ENCODE peak calls at places on chromosomes 5 and 9, in four cellular contexts. One of them, this sample, is unnamed.

GRCh38 chr5:72451771-72452505 is 55.3 kb downstream of the ZNF366 start:
- DNase-seq in astrocyte of the spinal cord: peak; percentile 92
- DNase-seq in stomach: no peak
- DNase-seq in choroid plexus epithelial cell: peak; percentile 94
- DNase-seq in this sample: peak; percentile 93

GRCh38 chr5:56910123-56910951 is 941 bp downstream of the SETD9 start:
- DNase-seq in stomach: peak; percentile 44
- DNase-seq in astrocyte of the spinal cord: no peak
- DNase-seq in choroid plexus epithelial cell: no peak
- DNase-seq in this sample: peak; percentile 76

GRCh38 chr5:175718401-175719108 is 60.7 kb downstream of the HRH2 start:
- DNase-seq in astrocyte of the spinal cord: no peak
- DNase-seq in choroid plexus epithelial cell: peak; percentile 29
- DNase-seq in stomach: peak; percentile 91
- DNase-seq in this sample: peak; percentile 18

GRCh38 chr5:132428147-132428482 is 58.6 kb downstream of the SLC22A5 start:
- DNase-seq in astrocyte of the spinal cord: no peak
- DNase-seq in stomach: no peak
- DNase-seq in choroid plexus epithelial cell: no peak
- DNase-seq in this sample: no peak

GRCh38 chr5:173875189-173875588 is 13.0 kb upstream of the CPEB4 start:
- DNase-seq in stomach: no peak
- DNase-seq in choroid plexus epithelial cell: no peak
- DNase-seq in astrocyte of the spinal cord: no peak
- DNase-seq in this sample: no peak

GRCh38 chr9:111034146-111034545 is 4.1 kb downstream of the LPAR1 start:
- DNase-seq in stomach: no peak
- DNase-seq in astrocyte of the spinal cord: no peak
- DNase-seq in choroid plexus epithelial cell: no peak
- DNase-seq in this sample: no peak

GRCh38 chr5:176152191-176152932 is 85.9 kb upstream of the SIMC1 start:
- DNase-seq in choroid plexus epithelial cell: no peak
- DNase-seq in astrocyte of the spinal cord: peak; percentile 24
- DNase-seq in stomach: no peak
- DNase-seq in this sample: no peak

GRCh38 chr9:18678846-18679245 is 204.9 kb downstream of the ADAMTSL1 start:
- DNase-seq in stomach: no peak
- DNase-seq in astrocyte of the spinal cord: peak; percentile 28
- DNase-seq in choroid plexus epithelial cell: peak; percentile 43
- DNase-seq in this sample: no peak

GRCh38 chr5:3023678-3024077 is 272.2 kb upstream of the IRX2 start:
- DNase-seq in astrocyte of the spinal cord: no peak
- DNase-seq in stomach: no peak
- DNase-seq in choroid plexus epithelial cell: no peak
- DNase-seq in this sample: no peak

GRCh38 chr9:93154293-93154903 is 20.3 kb upstream of the NINJ1 start:
- DNase-seq in stomach: no peak
- DNase-seq in choroid plexus epithelial cell: peak; percentile 40
- DNase-seq in astrocyte of the spinal cord: no peak
- DNase-seq in this sample: no peak

GRCh38 chr5:116763987-116764866 is 189.6 kb upstream of the SEMA6A start:
- DNase-seq in astrocyte of the spinal cord: peak; percentile 62
- DNase-seq in stomach: no peak
- DNase-seq in choroid plexus epithelial cell: peak; percentile 64
- DNase-seq in this sample: no peak

GRCh38 chr5:8864053-8864452 is 681.8 kb downstream of the SEMA5A start:
- DNase-seq in choroid plexus epithelial cell: peak; percentile 58
- DNase-seq in stomach: no peak
- DNase-seq in astrocyte of the spinal cord: no peak
- DNase-seq in this sample: peak; percentile 27

GRCh38 chr9:38229123-38229829 is 160.2 kb upstream of the SHB start:
- DNase-seq in stomach: no peak
- DNase-seq in astrocyte of the spinal cord: no peak
- DNase-seq in choroid plexus epithelial cell: no peak
- DNase-seq in this sample: no peak

GRCh38 chr5:35316611-35317307 is 86.5 kb upstream of the PRLR start:
- DNase-seq in choroid plexus epithelial cell: no peak
- DNase-seq in astrocyte of the spinal cord: no peak
- DNase-seq in stomach: no peak
- DNase-seq in this sample: no peak

GRCh38 chr9:81825831-81826540 is 102.2 kb upstream of the SPATA31D4 start:
- DNase-seq in astrocyte of the spinal cord: no peak
- DNase-seq in choroid plexus epithelial cell: peak; percentile 23
- DNase-seq in stomach: no peak
- DNase-seq in this sample: peak; percentile 33

GRCh38 chr9:124231095-124231743 is 26.5 kb upstream of the NEK6 start:
- DNase-seq in astrocyte of the spinal cord: no peak
- DNase-seq in stomach: no peak
- DNase-seq in choroid plexus epithelial cell: no peak
- DNase-seq in this sample: no peak

GRCh38 chr5:168422431-168422830 is 63.8 kb upstream of the RARS1 start:
- DNase-seq in astrocyte of the spinal cord: no peak
- DNase-seq in choroid plexus epithelial cell: peak; percentile 40
- DNase-seq in stomach: no peak
- DNase-seq in this sample: no peak

GRCh38 chr9:70525553-70525952 is 111.1 kb upstream of the KLF9 start:
- DNase-seq in choroid plexus epithelial cell: peak; percentile 81
- DNase-seq in astrocyte of the spinal cord: no peak
- DNase-seq in stomach: no peak
- DNase-seq in this sample: peak; percentile 56

GRCh38 chr5:10563940-10564837 is at the start of gene ANKRD33B:
- DNase-seq in stomach: peak; percentile 49
- DNase-seq in astrocyte of the spinal cord: peak; percentile 66
- DNase-seq in choroid plexus epithelial cell: peak; percentile 57
- DNase-seq in this sample: peak; percentile 82

GRCh38 chr9:109230277-109230676 is 63.2 kb upstream of the FRRS1L start:
- DNase-seq in astrocyte of the spinal cord: no peak
- DNase-seq in choroid plexus epithelial cell: no peak
- DNase-seq in stomach: no peak
- DNase-seq in this sample: no peak

GRCh38 chr9:33137781-33138264 is 29.3 kb downstream of the B4GALT1 start:
- DNase-seq in choroid plexus epithelial cell: no peak
- DNase-seq in astrocyte of the spinal cord: no peak
- DNase-seq in stomach: no peak
- DNase-seq in this sample: no peak

GRCh38 chr9:5509573-5509972 is 758 bp upstream of the PDCD1LG2 start:
- DNase-seq in stomach: no peak
- DNase-seq in astrocyte of the spinal cord: peak; percentile 93
- DNase-seq in choroid plexus epithelial cell: peak; percentile 82
- DNase-seq in this sample: peak; percentile 96

GRCh38 chr9:38026021-38026809 is 42.8 kb downstream of the SHB start:
- DNase-seq in stomach: no peak
- DNase-seq in astrocyte of the spinal cord: peak; percentile 96
- DNase-seq in choroid plexus epithelial cell: peak; percentile 96
- DNase-seq in this sample: peak; percentile 97

GRCh38 chr5:54703568-54704255 is 186.2 kb downstream of the SNX18 start:
- DNase-seq in astrocyte of the spinal cord: no peak
- DNase-seq in stomach: no peak
- DNase-seq in choroid plexus epithelial cell: no peak
- DNase-seq in this sample: no peak

GRCh38 chr5:159331099-159331973 is 1.0 kb upstream of the IL12B start:
- DNase-seq in astrocyte of the spinal cord: peak; percentile 35
- DNase-seq in stomach: peak; percentile 68
- DNase-seq in choroid plexus epithelial cell: peak; percentile 56
- DNase-seq in this sample: peak; percentile 60

GRCh38 chr5:151568036-151568435 is 23.1 kb downstream of the FAT2 start:
- DNase-seq in choroid plexus epithelial cell: no peak
- DNase-seq in stomach: no peak
- DNase-seq in astrocyte of the spinal cord: no peak
- DNase-seq in this sample: no peak

GRCh38 chr5:39132792-39133191 is 58.6 kb upstream of the RICTOR start:
- DNase-seq in stomach: no peak
- DNase-seq in choroid plexus epithelial cell: no peak
- DNase-seq in astrocyte of the spinal cord: no peak
- DNase-seq in this sample: no peak

GRCh38 chr9:128097156-128098016 is 29.4 kb downstream of the SLC25A25 start:
- DNase-seq in choroid plexus epithelial cell: no peak
- DNase-seq in stomach: no peak
- DNase-seq in astrocyte of the spinal cord: no peak
- DNase-seq in this sample: no peak

GRCh38 chr5:40623480-40624420 is 56.0 kb upstream of the PTGER4 start:
- DNase-seq in choroid plexus epithelial cell: no peak
- DNase-seq in astrocyte of the spinal cord: no peak
- DNase-seq in stomach: no peak
- DNase-seq in this sample: no peak

GRCh38 chr5:139282195-139282557 is 11.4 kb upstream of the MATR3 start:
- DNase-seq in stomach: no peak
- DNase-seq in astrocyte of the spinal cord: peak; percentile 26
- DNase-seq in choroid plexus epithelial cell: peak; percentile 53
- DNase-seq in this sample: no peak

GRCh38 chr5:77973253-77973609 is 197.1 kb upstream of the TBCA start:
- DNase-seq in astrocyte of the spinal cord: no peak
- DNase-seq in choroid plexus epithelial cell: no peak
- DNase-seq in stomach: no peak
- DNase-seq in this sample: no peak
- H3K4me3 ChIP-seq in astrocyte of the spinal cord: no peak overlapping the region
- H3K4me3 ChIP-seq in choroid plexus epithelial cell: no peak overlapping the region
- H3K4me3 ChIP-seq in stomach: peak overlapping the region; percentile 36
- H3K4me3 ChIP-seq in this sample: no peak overlapping the region

DNA sequence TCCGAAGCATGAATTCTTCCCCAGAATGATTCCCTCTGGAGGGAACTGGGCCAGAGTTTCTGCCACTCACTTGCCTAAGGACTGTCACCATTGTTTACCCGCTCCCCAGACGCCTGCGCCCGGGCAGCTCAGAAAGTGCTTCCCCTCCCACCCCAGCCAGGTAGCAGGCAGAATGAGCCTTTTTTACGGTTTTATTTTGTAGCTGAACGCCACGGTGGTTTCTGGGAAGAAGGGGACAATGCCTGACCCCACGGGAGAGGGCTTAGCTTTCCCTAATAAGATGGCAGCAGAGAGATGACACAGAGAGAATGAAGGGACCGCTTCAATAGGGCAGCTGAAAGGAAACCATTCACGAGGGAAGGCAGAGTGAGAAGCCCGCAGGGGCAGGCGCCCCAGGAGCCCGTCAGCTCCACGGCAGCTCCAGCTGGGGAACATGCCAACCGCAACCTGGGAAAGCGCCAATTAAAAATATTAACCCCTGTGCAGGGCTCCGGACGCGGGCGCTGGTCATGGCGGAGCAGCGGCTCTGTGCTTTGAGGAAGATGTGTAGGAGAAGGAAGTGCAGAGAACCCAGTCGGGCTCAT is 20.4 kb upstream of the NTNG2 start:
- DNase-seq in stomach: peak; percentile 39
- DNase-seq in choroid plexus epithelial cell: peak; percentile 10
- DNase-seq in astrocyte of the spinal cord: peak; percentile 17
- DNase-seq in this sample: no peak
- H3K4me3 ChIP-seq in stomach: peak overlapping the region; percentile 28
- H3K4me3 ChIP-seq in choroid plexus epithelial cell: no peak overlapping the region
- H3K4me3 ChIP-seq in astrocyte of the spinal cord: no peak overlapping the region
- H3K4me3 ChIP-seq in this sample: no peak overlapping the region

GRCh38 chr9:88691096-88691495 is 156.1 kb downstream of the NXNL2 start:
- DNase-seq in astrocyte of the spinal cord: no peak
- DNase-seq in choroid plexus epithelial cell: no peak
- DNase-seq in stomach: no peak
- DNase-seq in this sample: no peak
- H3K4me3 ChIP-seq in astrocyte of the spinal cord: no peak overlapping the region
- H3K4me3 ChIP-seq in choroid plexus epithelial cell: no peak overlapping the region
- H3K4me3 ChIP-seq in stomach: no peak overlapping the region
- H3K4me3 ChIP-seq in this sample: no peak overlapping the region

GRCh38 chr5:126846756-126847155 is 69.8 kb downstream of the LMNB1 start:
- DNase-seq in choroid plexus epithelial cell: no peak
- DNase-seq in astrocyte of the spinal cord: no peak
- DNase-seq in stomach: no peak
- DNase-seq in this sample: no peak
- H3K4me3 ChIP-seq in choroid plexus epithelial cell: no peak overlapping the region
- H3K4me3 ChIP-seq in astrocyte of the spinal cord: no peak overlapping the region
- H3K4me3 ChIP-seq in stomach: no peak overlapping the region
- H3K4me3 ChIP-seq in this sample: no peak overlapping the region

GRCh38 chr5:79069488-79070001 is at the start of the genes BHMT2 and DMGDH:
- DNase-seq in astrocyte of the spinal cord: peak; percentile 35
- DNase-seq in stomach: no peak
- DNase-seq in choroid plexus epithelial cell: peak; percentile 77
- DNase-seq in this sample: peak; percentile 39
- H3K4me3 ChIP-seq in astrocyte of the spinal cord: peak within 1 kb of the TSS; percentile 21
- H3K4me3 ChIP-seq in stomach: peak within 1 kb of the TSS; percentile 52
- H3K4me3 ChIP-seq in choroid plexus epithelial cell: peak within 1 kb of the TSS; percentile 57
- H3K4me3 ChIP-seq in this sample: peak within 1 kb of the TSS; percentile 47

DNA sequence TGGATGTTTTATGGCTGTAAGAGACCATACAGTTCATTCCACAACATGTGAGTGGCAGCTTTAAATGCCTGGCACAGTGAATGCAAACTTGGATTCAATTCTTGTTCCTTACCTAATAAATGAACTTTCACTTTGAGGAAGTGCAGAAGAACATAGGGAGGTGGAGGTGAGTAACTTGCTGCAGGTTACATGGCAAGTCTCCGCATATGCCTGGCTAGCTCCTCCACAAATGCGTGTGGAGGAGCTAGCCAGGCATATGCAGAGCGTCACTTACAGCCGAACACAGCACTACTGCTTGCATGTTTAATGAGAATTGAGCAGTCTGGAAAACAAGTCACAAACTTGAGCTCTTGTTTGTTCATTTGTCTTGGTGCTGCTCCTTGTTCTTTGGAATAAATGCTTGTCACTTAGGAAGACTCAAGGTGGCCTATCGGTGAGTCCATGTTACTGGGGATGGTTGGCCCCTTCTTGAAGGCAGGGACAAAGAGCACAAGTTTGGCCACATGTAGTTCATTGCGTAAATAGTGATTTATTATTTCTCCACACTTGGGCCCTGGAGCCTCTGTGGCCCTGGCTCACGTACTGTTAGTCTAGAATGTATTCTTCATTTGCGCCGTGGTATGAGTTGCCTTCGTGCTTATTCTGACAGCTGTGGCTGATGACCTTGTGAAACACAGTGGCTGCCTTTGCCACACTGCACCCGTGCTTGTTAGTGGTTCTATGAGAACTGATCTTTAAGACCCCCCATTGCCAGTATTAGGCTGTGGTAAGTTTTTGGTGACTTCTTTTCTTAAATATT is 3.1 kb downstream of the ISOC1 start:
- DNase-seq in stomach: no peak
- DNase-seq in astrocyte of the spinal cord: no peak
- DNase-seq in choroid plexus epithelial cell: no peak
- DNase-seq in this sample: no peak
- H3K4me3 ChIP-seq in stomach: no peak overlapping the region
- H3K4me3 ChIP-seq in astrocyte of the spinal cord: no peak overlapping the region
- H3K4me3 ChIP-seq in choroid plexus epithelial cell: no peak overlapping the region
- H3K4me3 ChIP-seq in this sample: no peak overlapping the region

DNA sequence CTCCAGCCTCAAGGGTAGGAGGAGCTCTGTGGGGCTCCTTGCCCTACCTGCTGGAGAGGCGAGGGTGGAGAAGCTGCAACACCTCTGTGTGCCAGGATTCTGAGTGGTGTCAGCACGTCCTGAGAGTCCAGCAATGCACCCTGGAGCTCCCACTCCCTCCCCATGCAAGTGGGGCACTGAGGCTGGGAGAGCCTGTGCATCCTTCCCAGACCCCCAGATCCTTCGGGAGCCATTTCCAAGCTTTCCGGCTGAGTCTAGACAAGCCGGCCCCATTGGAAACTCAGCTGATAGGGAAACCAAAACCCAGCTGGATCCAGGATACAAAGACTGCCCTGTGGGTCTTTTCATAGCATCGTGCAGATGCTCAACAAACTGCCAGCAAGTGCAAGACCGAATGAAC is 1.8 kb downstream of the FAM163B start:
- DNase-seq in stomach: no peak
- DNase-seq in astrocyte of the spinal cord: no peak
- DNase-seq in choroid plexus epithelial cell: no peak
- DNase-seq in this sample: no peak
- H3K4me3 ChIP-seq in stomach: no peak overlapping the region
- H3K4me3 ChIP-seq in astrocyte of the spinal cord: no peak overlapping the region
- H3K4me3 ChIP-seq in choroid plexus epithelial cell: no peak overlapping the region
- H3K4me3 ChIP-seq in this sample: no peak overlapping the region

This sample was measured in foreskin fibroblast.